ENCODE peak calls at places on chromosomes 12 and 14, in four cellular contexts. O is transverse colon, M is thoracic aorta, F is OCI-LY7. J is an unnamed sample.

GRCh38 chr12:1605129-1606020 is 11.0 kb upstream of the FBXL14 start:
- DNase-seq in O (peak), F (peak), M (no peak), J (peak)

GRCh38 chr14:58533417-58533816 is 104.3 kb upstream of the DACT1 start:
- DNase-seq in O (no peak), F (no peak), M (no peak), J (no peak)

GRCh38 chr14:50272498-50272897 is 39.5 kb downstream of the L2HGDH start:
- DNase-seq in O (no peak), F (no peak), M (no peak), J (no peak)

GRCh38 chr12:103505371-103506236 is 9.8 kb upstream of the C12orf42 start:
- DNase-seq in F (no peak), O (no peak), M (no peak), J (no peak)

GRCh38 chr14:67583711-67584644 is 16.1 kb downstream of the PIGH start:
- DNase-seq in F (peak), O (peak), M (no peak), J (no peak)

GRCh38 chr14:69424139-69424923 is 25.8 kb downstream of the SLC39A9 start:
- DNase-seq in M (no peak), F (no peak), O (no peak), J (no peak)

GRCh38 chr12:71236133-71236660 is 78.4 kb upstream of the TSPAN8 start:
- DNase-seq in F (no peak), O (no peak), M (no peak), J (peak)

GRCh38 chr14:59320771-59321170 is 132.3 kb downstream of the DAAM1 start:
- DNase-seq in F (no peak), M (no peak), O (no peak), J (no peak)

GRCh38 chr14:105467249-105467941 is 7.2 kb upstream of the CRIP2 start:
- DNase-seq in M (no peak), O (no peak), F (no peak), J (no peak)

GRCh38 chr14:77918448-77918847 is 118.5 kb downstream of the ADCK1 start:
- DNase-seq in O (no peak), F (no peak), M (no peak), J (no peak)

GRCh38 chr12:109878247-109878625 is 2.1 kb downstream of the GLTP start:
- DNase-seq in F (no peak), M (no peak), O (no peak), J (no peak)
- H3K4me3 ChIP-seq in F (no peak), M (peak), O (no peak), J (no peak)

GRCh38 chr12:6944381-6945186 is 762 bp downstream of the C12orf57 start:
- DNase-seq in M (peak), O (peak), F (peak), J (peak)
- H3K4me3 ChIP-seq in M (peak), O (peak), F (peak), J (peak)

DNA sequence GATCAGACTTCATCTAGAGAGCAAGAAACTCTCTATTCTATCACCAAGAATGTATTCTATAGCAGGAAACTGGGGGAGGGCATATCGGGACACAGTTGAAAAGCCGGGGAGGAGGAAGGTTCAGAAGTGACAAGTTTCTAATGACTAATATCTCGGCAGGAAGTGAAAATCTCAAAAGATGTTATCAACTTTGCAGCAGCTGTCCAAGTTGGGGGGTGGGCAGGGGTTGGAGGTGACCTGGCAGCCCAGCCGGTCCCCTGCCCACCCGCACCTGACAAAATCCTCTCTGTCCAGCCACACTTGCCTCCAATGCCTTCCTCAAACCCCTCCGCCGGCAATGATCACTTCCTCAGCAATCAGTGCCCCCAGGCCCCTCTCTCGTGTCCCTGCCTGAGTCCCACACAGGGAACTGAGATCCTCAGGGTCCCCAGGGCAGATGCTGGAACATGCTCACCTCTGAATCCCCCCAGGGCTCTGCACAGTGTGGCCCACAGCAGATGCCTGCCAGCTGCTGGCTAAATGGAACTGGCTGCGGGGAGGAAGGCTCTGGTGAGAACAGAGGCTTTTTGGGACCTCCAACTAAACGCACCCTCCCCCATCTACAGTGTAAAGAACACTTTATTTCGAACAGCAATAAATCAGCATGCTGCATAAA is 43.9 kb downstream of the CCDC88C start:
- DNase-seq in F (peak), M (no peak), O (no peak), J (no peak)
- H3K4me3 ChIP-seq in F (peak), M (no peak), O (no peak), J (peak)

GRCh38 chr12:112401903-112402498 is 7.4 kb downstream of the RPL6 start:
- DNase-seq in O (no peak), F (no peak), M (no peak), J (no peak)

GRCh38 chr12:112408621-112409020 is 784 bp downstream of the RPL6 start:
- DNase-seq in M (no peak), O (no peak), F (no peak), J (no peak)

GRCh38 chr12:112409064-112409905 is at the start of gene RPL6:
- DNase-seq in M (peak), F (peak), O (peak), J (peak)

GRCh38 chr12:112409906-112410244 is 470 bp upstream of the RPL6 start:
- DNase-seq in F (no peak), M (no peak), O (no peak), J (no peak)

DNA sequence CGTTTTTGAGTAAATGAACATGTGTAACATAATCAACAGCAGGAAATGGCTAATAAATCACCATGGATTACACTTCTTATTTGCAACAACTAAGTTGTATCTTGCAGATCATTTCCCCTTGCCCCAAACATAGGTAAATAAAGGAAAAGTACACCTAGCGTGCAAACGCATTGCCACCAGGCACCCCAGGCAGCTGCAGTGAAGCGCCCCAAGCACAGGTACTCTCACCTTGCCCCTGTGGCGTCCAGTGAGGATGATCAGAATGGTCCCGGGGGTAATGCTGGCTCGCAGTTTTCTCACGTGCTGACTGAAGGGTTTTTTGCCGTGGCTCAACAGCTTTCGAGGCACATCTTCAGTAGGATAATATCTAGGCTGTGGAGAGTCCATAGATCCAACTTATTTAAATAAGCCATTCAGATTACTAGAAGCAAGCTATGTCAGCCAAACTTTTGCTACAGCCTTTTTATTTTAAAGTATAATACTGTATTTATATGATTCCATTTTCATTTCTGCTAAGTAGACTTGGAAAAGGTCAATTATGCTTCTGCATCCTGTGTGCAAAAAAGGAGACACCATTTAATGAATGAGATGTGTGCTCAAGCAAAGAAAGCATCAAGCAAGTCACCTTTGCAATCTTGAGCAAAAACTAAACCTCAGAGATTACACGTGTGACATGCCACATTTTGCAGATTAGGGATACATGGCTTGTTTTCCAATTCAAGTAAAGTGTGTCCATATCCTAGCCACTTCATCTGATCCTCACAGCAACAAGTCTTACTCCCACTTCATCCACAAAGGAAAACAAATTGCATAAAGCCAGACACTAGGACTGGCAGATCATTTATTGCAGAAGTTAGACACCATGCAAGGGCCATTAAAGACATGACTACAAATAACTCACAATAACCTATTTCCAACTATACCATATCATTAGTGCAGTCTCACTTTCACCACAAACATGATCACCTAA is 2.6 kb downstream of the RPL6 start:
- DNase-seq in O (no peak), F (no peak), M (no peak), J (no peak)
- H3K4me3 ChIP-seq in O (no peak), F (peak), M (no peak), J (no peak)

DNA sequence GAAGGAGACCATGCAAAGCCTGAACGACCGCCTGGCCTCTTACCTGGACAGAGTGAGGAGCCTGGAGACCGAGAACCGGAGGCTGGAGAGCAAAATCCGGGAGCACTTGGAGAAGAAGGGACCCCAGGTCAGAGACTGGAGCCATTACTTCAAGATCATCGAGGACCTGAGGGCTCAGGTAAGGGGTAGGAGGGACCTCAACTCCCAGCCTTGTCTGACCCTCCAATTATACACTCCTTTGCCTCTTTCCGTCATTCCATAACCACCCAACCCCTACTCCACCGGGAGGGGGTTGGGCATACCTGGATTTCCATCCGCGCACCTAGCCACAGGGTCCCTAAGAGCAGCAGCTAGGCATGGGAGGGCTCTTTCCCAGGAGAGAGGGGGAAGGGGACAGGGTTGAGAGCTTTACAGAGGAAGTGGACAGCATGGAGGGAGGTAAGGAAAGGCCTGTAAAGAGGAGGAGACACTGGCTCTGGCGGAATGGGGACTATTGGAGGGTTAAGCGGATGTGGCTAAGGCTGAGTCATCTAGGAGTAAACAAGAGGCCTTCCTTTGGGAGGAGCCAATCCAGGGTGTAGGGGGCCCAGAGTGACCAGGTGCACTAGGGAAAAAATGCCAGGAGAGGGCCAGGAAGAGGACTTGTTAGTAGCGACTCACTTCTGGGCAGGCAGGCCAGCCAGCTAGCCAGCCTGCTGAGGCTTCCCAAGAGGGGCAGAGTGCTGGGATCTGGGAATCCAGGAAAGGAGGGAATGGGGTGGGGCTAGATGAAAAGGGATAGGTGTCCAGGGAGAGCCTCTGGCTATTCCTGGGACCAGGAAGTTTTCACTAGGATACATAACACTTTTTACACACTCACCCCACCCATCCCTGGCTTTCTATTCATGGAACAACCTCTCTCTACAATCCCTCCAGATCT is 754 bp downstream of the KRT18 start:
- DNase-seq in O (peak), M (no peak), F (no peak), J (no peak)
- H3K4me3 ChIP-seq in O (peak), M (peak), F (no peak), J (no peak)

GRCh38 chr14:56803816-56804535 is 6.3 kb downstream of the OTX2 start:
- DNase-seq in M (no peak), F (no peak), O (no peak), J (no peak)
- H3K4me3 ChIP-seq in M (no peak), F (no peak), O (no peak), J (no peak)

J was measured in Jurkat, Clone E6-1.